ENCODE peak calls at places on chromosomes 5 and 9, in five cellular contexts. P, A, O, M and Z are unnamed samples.

GRCh38 chr9:18233311-18233710 is 240.6 kb upstream of the ADAMTSL1 start:
- DNase-seq in M (no peak), P (no peak), A (no peak), O (no peak), Z (no peak)

GRCh38 chr9:20835364-20836286 is 151.6 kb downstream of the FOCAD start:
- DNase-seq in P (peak), O (no peak), M (no peak), A (no peak), Z (no peak)

GRCh38 chr5:139262414-139263139 is 31.0 kb upstream of the MATR3 start:
- DNase-seq in M (peak), P (peak), O (peak), A (peak), Z (peak)

GRCh38 chr5:141245250-141245717 is at the start of gene PCDHB15:
- DNase-seq in P (peak), M (peak), O (no peak), A (peak), Z (no peak)

GRCh38 chr5:63495225-63495624 is 467.0 kb downstream of the HTR1A start:
- DNase-seq in O (no peak), M (no peak), P (no peak), A (no peak), Z (no peak)

GRCh38 chr5:25649628-25650265 is 1005.0 kb upstream of the CDH10 start:
- DNase-seq in A (no peak), M (no peak), P (peak), O (no peak), Z (no peak)

GRCh38 chr5:124395287-124395686 is 351.2 kb downstream of the ZNF608 start:
- DNase-seq in P (no peak), O (no peak), M (no peak), A (no peak), Z (no peak)

GRCh38 chr5:160030631-160031377 is 21.9 kb downstream of the TTC1 start:
- DNase-seq in A (no peak), P (no peak), O (no peak), M (no peak), Z (no peak)

GRCh38 chr9:121573717-121574485 is 74.3 kb upstream of the GGTA1 start:
- DNase-seq in A (no peak), P (no peak), M (no peak), O (no peak), Z (no peak)

GRCh38 chr9:5442400-5443011 is 4.8 kb upstream of the PLGRKT start:
- DNase-seq in M (peak), A (no peak), P (peak), O (no peak), Z (no peak)

GRCh38 chr5:107553063-107553676 is 117.6 kb downstream of the EFNA5 start:
- DNase-seq in A (no peak), M (no peak), O (no peak), P (peak), Z (no peak)

GRCh38 chr5:102759289-102759688 is 4.2 kb downstream of the PAM start:
- DNase-seq in O (no peak), A (no peak), P (peak), M (no peak), Z (no peak)

GRCh38 chr5:81163641-81164040 is 69.5 kb upstream of the CKMT2 start:
- DNase-seq in P (no peak), O (no peak), M (no peak), A (no peak), Z (no peak)

DNA sequence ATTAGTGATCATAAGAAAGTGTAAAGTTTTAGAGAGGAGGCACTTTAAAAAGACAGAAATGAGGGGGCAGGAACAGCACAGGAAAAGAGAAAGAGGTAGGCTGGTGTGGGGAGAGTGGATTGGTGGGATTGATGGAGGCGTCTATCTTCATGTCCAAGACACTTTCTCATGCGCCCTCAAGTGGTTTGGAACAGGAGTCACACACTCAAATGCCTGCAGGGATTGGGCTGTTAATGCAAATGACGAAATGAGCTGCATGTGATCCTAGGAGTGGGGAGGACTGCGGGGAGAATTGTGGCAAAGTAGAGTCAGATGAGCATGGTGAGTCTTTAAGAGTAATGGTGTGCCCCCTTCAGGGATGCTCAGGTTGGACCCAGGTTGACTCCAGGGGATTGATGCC is 5.5 kb downstream of the SLC36A3 start:
- DNase-seq in P (peak), O (no peak), A (peak), M (peak), Z (no peak)
- TF ChIP-seq CTCF in P (peak), O (no peak), A (peak), M (peak), Z (no peak)

GRCh38 chr9:35726876-35727438 is 5.0 kb downstream of the TLN1 start:
- DNase-seq in M (no peak), P (no peak), A (peak), O (no peak), Z (no peak)
- TF ChIP-seq CTCF in M (no peak), P (no peak), A (no peak), O (peak), Z (no peak)

DNA sequence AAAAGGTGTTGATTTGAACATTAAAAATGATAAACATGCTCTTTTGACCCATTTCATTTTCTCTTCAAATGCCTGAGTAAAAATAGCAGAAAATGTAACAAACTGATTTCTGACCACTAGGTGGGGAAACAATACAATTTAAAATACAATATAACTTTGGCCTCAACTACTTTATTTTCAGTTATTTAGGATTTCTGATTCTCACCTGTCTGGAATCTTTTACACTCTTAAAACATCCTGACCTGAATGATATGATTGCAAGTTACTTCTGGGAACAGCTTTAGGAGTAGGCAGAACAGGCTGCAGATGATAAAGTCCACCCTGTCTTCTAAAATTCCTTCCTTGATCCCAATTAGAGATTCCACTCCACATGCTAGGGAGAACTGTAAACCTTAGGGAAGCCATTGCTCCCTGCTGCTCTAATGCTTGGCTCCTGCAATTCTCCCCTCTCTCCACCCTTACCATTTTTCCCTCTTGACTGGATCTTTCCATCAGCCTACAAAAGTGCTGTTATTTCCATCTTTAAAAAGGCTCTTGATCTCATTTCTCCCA is 70.3 kb downstream of the FYB1 start:
- DNase-seq in O (no peak), A (no peak), P (peak), M (peak), Z (no peak)
- TF ChIP-seq CTCF in O (peak), A (peak), P (peak), M (peak), Z (no peak)

DNA sequence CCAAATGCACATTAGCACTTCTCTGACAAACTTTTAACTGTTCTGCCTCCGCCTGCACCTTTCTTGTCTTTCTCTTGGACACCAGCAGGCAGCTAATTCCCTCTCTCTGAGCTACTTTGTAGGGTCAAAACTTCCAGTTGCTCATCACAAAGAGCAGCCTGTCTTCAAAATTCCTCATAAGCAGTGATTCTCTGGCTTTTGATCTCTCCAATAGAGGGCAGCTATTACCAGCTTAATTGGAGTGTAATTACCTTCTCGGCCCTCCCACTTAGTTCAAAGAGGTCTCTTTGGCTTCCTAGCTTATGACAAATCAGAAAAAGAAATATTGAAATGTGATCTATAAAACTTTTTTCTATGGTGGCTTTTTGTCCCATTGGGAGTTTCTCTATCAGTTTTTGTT is 43.6 kb upstream of the RAD23B start:
- DNase-seq in P (peak), A (no peak), O (no peak), M (peak), Z (no peak)
- TF ChIP-seq CTCF in P (peak), A (no peak), O (peak), M (peak), Z (no peak)

GRCh38 chr5:71838286-71838685 is 119.2 kb downstream of the CARTPT start:
- DNase-seq in M (no peak), O (no peak), A (no peak), P (no peak), Z (no peak)

GRCh38 chr5:71832812-71833456 is 113.9 kb downstream of the CARTPT start:
- DNase-seq in O (no peak), A (no peak), M (no peak), P (no peak), Z (no peak)

GRCh38 chr5:71836547-71837112 is 117.6 kb downstream of the CARTPT start:
- DNase-seq in A (no peak), P (peak), O (no peak), M (no peak), Z (no peak)

GRCh38 chr5:71834575-71834974 is 115.5 kb downstream of the CARTPT start:
- DNase-seq in M (no peak), O (no peak), P (no peak), A (no peak), Z (no peak)

GRCh38 chr5:71836084-71836483 is 117.0 kb downstream of the CARTPT start:
- DNase-seq in A (no peak), P (peak), O (no peak), M (no peak), Z (no peak)
- TF ChIP-seq CTCF in A (peak), P (peak), O (peak), M (peak), Z (no peak)

GRCh38 chr5:132866342-132867045 is at the start of the genes GDF9 and UQCRQ:
- DNase-seq in O (peak), A (peak), P (peak), M (peak), Z (peak)
- TF ChIP-seq CTCF in O (peak), A (peak), P (peak), M (peak), Z (no peak)

DNA sequence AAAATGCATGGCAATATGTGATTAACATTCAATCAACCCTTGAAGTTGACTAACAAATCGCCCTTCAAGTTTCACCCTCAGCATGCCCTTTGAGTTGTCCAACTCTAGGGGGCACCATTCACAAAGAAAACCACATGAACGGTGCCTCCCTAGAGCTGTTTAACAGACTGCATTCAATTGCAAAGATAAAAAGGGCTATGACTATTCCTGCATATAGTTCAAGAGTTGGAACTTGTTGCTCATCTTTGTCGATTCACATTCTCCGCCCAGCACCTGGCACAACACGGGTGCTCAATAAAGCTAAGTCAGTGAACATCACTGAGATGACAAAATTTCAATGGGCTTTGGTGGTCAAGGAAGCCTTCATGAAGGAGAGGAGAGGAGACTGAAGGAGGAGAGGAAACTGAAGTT is 69.6 kb upstream of the SLC30A5 start:
- DNase-seq in M (peak), O (no peak), A (peak), P (peak), Z (no peak)
- TF ChIP-seq CTCF in M (peak), O (peak), A (peak), P (peak), Z (no peak)

GRCh38 chr5:147743686-147744332 is 38.7 kb downstream of the JAKMIP2 start:
- DNase-seq in M (no peak), P (no peak), A (no peak), O (no peak), Z (no peak)

GRCh38 chr5:147748590-147748989 is 33.9 kb downstream of the JAKMIP2 start:
- DNase-seq in P (no peak), A (peak), M (no peak), O (no peak), Z (no peak)

GRCh38 chr5:147750065-147750464 is 32.5 kb downstream of the JAKMIP2 start:
- DNase-seq in P (no peak), M (no peak), A (peak), O (no peak), Z (no peak)

GRCh38 chr5:147743012-147743411 is 39.5 kb downstream of the JAKMIP2 start:
- DNase-seq in O (no peak), M (no peak), P (no peak), A (no peak), Z (no peak)

GRCh38 chr5:147746986-147747385 is 35.5 kb downstream of the JAKMIP2 start:
- DNase-seq in M (no peak), P (no peak), A (no peak), O (no peak), Z (no peak)
- TF ChIP-seq CTCF in M (no peak), P (no peak), A (no peak), O (no peak), Z (no peak)

GRCh38 chr5:112240011-112240410 is 179.1 kb downstream of the EPB41L4A start:
- DNase-seq in P (peak), M (peak), A (no peak), O (no peak), Z (no peak)
- TF ChIP-seq CTCF in P (no peak), M (no peak), A (no peak), O (no peak), Z (no peak)